ENCODE peak calls at places on chromosome 22, in ten cellular contexts. N, P, O, L, G, T, B, A, V and R are unnamed samples.

GRCh38 chr22:20433191-20433590 is 4.4 kb downstream of the SCARF2 start:
- DNase-seq in G (no peak), B (peak), T (no peak), V (no peak), L (no peak), A (no peak), N (no peak), O (no peak), P (no peak), R (no peak)

GRCh38 chr22:35205141-35205775 is 52.0 kb upstream of the HMGXB4 start:
- DNase-seq in T (no peak), A (no peak), B (no peak), P (no peak), L (peak), V (no peak), N (no peak), G (no peak), O (peak), R (peak)

GRCh38 chr22:23501708-23502107 is 78.4 kb downstream of the IGLL1 start:
- DNase-seq in A (no peak), B (peak), P (no peak), V (no peak), N (no peak), O (no peak), G (no peak), L (no peak), T (no peak), R (no peak)

GRCh38 chr22:27133951-27134664 is 476.7 kb downstream of the MIAT start:
- DNase-seq in B (no peak), A (peak), P (no peak), O (no peak), T (no peak), L (no peak), V (no peak), N (peak), G (peak), R (peak)

GRCh38 chr22:49748514-49748913 is 79.2 kb downstream of the BRD1 start:
- DNase-seq in B (peak), V (no peak), T (no peak), N (no peak), G (no peak), P (no peak), L (no peak), O (no peak), A (no peak), R (no peak)

GRCh38 chr22:48819991-48820390 is 1007.7 kb downstream of the BRD1 start:
- DNase-seq in O (no peak), N (no peak), P (no peak), L (no peak), V (no peak), T (no peak), B (peak), G (no peak), A (no peak), R (no peak)

GRCh38 chr22:44057411-44057987 is 33.4 kb downstream of the PARVB start:
- DNase-seq in G (no peak), P (peak), N (peak), O (peak), V (no peak), A (no peak), B (no peak), T (no peak), L (no peak), R (no peak)

GRCh38 chr22:32623943-32624342 is 149.3 kb downstream of the FBXO7 start:
- DNase-seq in T (peak), B (no peak), L (no peak), V (no peak), O (no peak), P (no peak), A (peak), N (peak), G (peak), R (peak)

GRCh38 chr22:20591660-20592310 is 84.4 kb downstream of the MED15 start:
- DNase-seq in L (peak), T (peak), V (no peak), B (peak), G (no peak), P (no peak), A (peak), N (no peak), O (no peak), R (peak)

GRCh38 chr22:17106785-17107546 is 14.2 kb downstream of the TMEM121B start:
- DNase-seq in A (no peak), P (no peak), V (peak), O (no peak), L (peak), N (no peak), B (no peak), G (no peak), T (no peak), R (no peak)

GRCh38 chr22:38397189-38398097 is 57.6 kb downstream of the KCNJ4 start:
- DNase-seq in N (peak), V (peak), O (no peak), T (no peak), P (no peak), A (peak), G (no peak), L (no peak), B (no peak), R (peak)

GRCh38 chr22:24894998-24895397 is 51.5 kb downstream of the LHFPL7 start:
- DNase-seq in V (no peak), O (peak), N (peak), G (no peak), B (no peak), T (peak), A (peak), P (no peak), L (no peak), R (peak)

GRCh38 chr22:19265779-19266178 is 25.7 kb downstream of the CLTCL1 start:
- DNase-seq in N (no peak), P (no peak), T (no peak), B (no peak), L (no peak), A (no peak), O (no peak), G (no peak), V (no peak), R (no peak)

GRCh38 chr22:36963302-36963701 is 49.9 kb downstream of the CSF2RB start:
- DNase-seq in L (no peak), P (no peak), G (no peak), N (no peak), B (no peak), O (no peak), T (no peak), A (no peak), V (no peak), R (no peak)

GRCh38 chr22:42145175-42145574 is 14.6 kb upstream of the CYP2D6 start:
- DNase-seq in G (no peak), O (no peak), N (no peak), T (no peak), P (no peak), A (no peak), B (no peak), V (no peak), L (no peak), R (no peak)

GRCh38 chr22:33324228-33324627 is 266.0 kb upstream of the SYN3 start:
- DNase-seq in L (no peak), T (no peak), G (no peak), P (no peak), B (no peak), A (no peak), V (no peak), N (no peak), O (no peak), R (no peak)

GRCh38 chr22:45717787-45718186 is 46.2 kb downstream of the ATXN10 start:
- DNase-seq in B (no peak), T (no peak), A (peak), N (peak), G (no peak), V (no peak), L (no peak), O (no peak), P (no peak), R (peak)

GRCh38 chr22:31093956-31094622 is 13.0 kb downstream of the SMTN start:
- DNase-seq in N (no peak), T (no peak), A (no peak), V (no peak), G (no peak), P (no peak), B (no peak), L (no peak), O (no peak), R (no peak)

GRCh38 chr22:47210686-47211085 is 448.2 kb downstream of the TBC1D22A start:
- DNase-seq in O (no peak), V (no peak), G (no peak), N (no peak), B (no peak), L (no peak), P (no peak), T (no peak), A (no peak), R (no peak)

GRCh38 chr22:34886391-34886790 is 179.6 kb upstream of the ISX start:
- DNase-seq in B (no peak), N (no peak), P (no peak), T (no peak), A (peak), V (no peak), O (no peak), L (no peak), G (no peak), R (no peak)

GRCh38 chr22:29083576-29084566 is 11.0 kb downstream of the KREMEN1 start:
- DNase-seq in A (no peak), V (no peak), P (no peak), O (no peak), T (no peak), G (no peak), N (no peak), B (no peak), L (no peak), R (no peak)

GRCh38 chr22:33909906-33910305 is 10.4 kb downstream of the LARGE1 start:
- DNase-seq in V (no peak), T (no peak), L (no peak), A (peak), B (no peak), O (no peak), G (no peak), P (no peak), N (peak), R (peak)

GRCh38 chr22:37501610-37502341 is 15.6 kb upstream of the MFNG start:
- DNase-seq in P (no peak), T (peak), L (peak), B (no peak), N (peak), V (no peak), G (no peak), O (no peak), A (peak), R (no peak)

GRCh38 chr22:26797910-26798309 is 140.5 kb downstream of the MIAT start:
- DNase-seq in L (peak), P (no peak), A (no peak), N (no peak), O (no peak), V (no peak), T (no peak), G (no peak), B (no peak), R (no peak)

GRCh38 chr22:30402036-30402759 is 5.4 kb downstream of the SEC14L2 start:
- DNase-seq in P (no peak), O (no peak), L (no peak), A (no peak), V (no peak), T (no peak), G (no peak), N (no peak), B (no peak), R (no peak)

GRCh38 chr22:45688606-45689080 is 17.0 kb downstream of the ATXN10 start:
- DNase-seq in T (no peak), B (no peak), A (peak), V (no peak), O (no peak), G (peak), P (no peak), L (no peak), N (peak), R (peak)

GRCh38 chr22:21591695-21592094 is 24.2 kb downstream of the UBE2L3 start:
- DNase-seq in P (no peak), A (no peak), G (no peak), V (no peak), T (peak), O (no peak), N (no peak), L (no peak), B (no peak), R (no peak)

GRCh38 chr22:44181912-44182590 is 1.3 kb downstream of the PARVG start:
- DNase-seq in A (no peak), B (peak), G (no peak), V (peak), N (no peak), L (no peak), T (no peak), P (no peak), O (no peak), R (no peak)

GRCh38 chr22:24841261-24841660 is 35.2 kb downstream of the SGSM1 start:
- DNase-seq in L (no peak), T (peak), V (no peak), O (no peak), B (no peak), G (no peak), A (no peak), P (no peak), N (no peak), R (no peak)

GRCh38 chr22:50532824-50533344 is 3.1 kb upstream of the TYMP start:
- DNase-seq in A (no peak), G (no peak), P (no peak), N (no peak), B (no peak), T (no peak), O (no peak), V (no peak), L (no peak), R (no peak)

GRCh38 chr22:19849800-19850481 is 4.7 kb downstream of the GNB1L start:
- DNase-seq in N (no peak), O (no peak), B (no peak), T (no peak), P (no peak), G (no peak), V (no peak), A (no peak), L (no peak), R (no peak)

GRCh38 chr22:32473388-32473952 is 1.1 kb upstream of the FBXO7 start:
- DNase-seq in V (peak), B (no peak), G (peak), L (peak), O (peak), T (peak), P (peak), A (peak), N (peak), R (peak)

GRCh38 chr22:49203091-49203862 is 624.4 kb downstream of the BRD1 start:
- DNase-seq in L (peak), P (no peak), T (no peak), O (no peak), G (no peak), V (no peak), N (no peak), A (no peak), B (peak), R (no peak)

GRCh38 chr22:35098921-35099320 is 33.0 kb downstream of the ISX start:
- DNase-seq in N (no peak), L (no peak), G (no peak), T (no peak), V (no peak), P (no peak), O (no peak), B (no peak), A (no peak), R (no peak)

GRCh38 chr22:20442485-20443284 is 5.1 kb upstream of the SCARF2 start:
- DNase-seq in N (no peak), P (no peak), T (no peak), O (no peak), G (no peak), A (no peak), B (peak), L (no peak), V (no peak), R (no peak)

GRCh38 chr22:30182365-30182764 is 64.2 kb downstream of the LIF start:
- DNase-seq in V (no peak), T (peak), L (no peak), O (no peak), B (no peak), G (no peak), N (no peak), A (no peak), P (no peak), R (no peak)

GRCh38 chr22:41478891-41479521 is 10.1 kb downstream of the ACO2 start:
- DNase-seq in G (no peak), N (peak), V (no peak), L (peak), B (peak), A (peak), P (peak), O (no peak), T (no peak), R (peak)